ENCODE peak calls at places on chromosome 3, in seven cellular contexts. Z is mucosa of descending colon, R is cardiac muscle cell, X is uterus, I is fibroblast of the aortic adventitia, T is astrocyte, A is IMR-90. D is an unnamed sample.

GRCh38 chr3:27596334-27596841 is 112.2 kb upstream of the SLC4A7 start:
- DNase-seq in T (peak), R (peak), I (peak), A (peak), Z (peak), X (no peak), D (peak)

GRCh38 chr3:179018808-179019207 is 52.8 kb downstream of the ZMAT3 start:
- DNase-seq in X (no peak), R (no peak), A (no peak), I (no peak), Z (no peak), T (no peak), D (no peak)

GRCh38 chr3:146404451-146404850 is 64.9 kb downstream of the PLSCR2 start:
- DNase-seq in Z (no peak), A (peak), R (no peak), T (peak), X (no peak), I (no peak), D (peak)

GRCh38 chr3:16379838-16380237 is 114.8 kb downstream of the OXNAD1 start:
- DNase-seq in R (no peak), A (no peak), X (no peak), I (no peak), Z (no peak), T (no peak), D (no peak)

GRCh38 chr3:56878046-56878445 is 76.3 kb upstream of the ARHGEF3 start:
- DNase-seq in I (peak), X (no peak), Z (no peak), A (peak), T (peak), R (peak), D (no peak)

GRCh38 chr3:14235896-14236295 is 57.3 kb downstream of the LSM3 start:
- DNase-seq in X (no peak), I (no peak), A (no peak), T (no peak), R (no peak), Z (no peak), D (peak)

GRCh38 chr3:77102916-77103769 is 63.2 kb downstream of the ROBO2 start:
- DNase-seq in I (no peak), X (no peak), R (no peak), Z (no peak), A (peak), T (peak), D (no peak)

GRCh38 chr3:182609575-182610156 is 183.6 kb upstream of the ATP11B start:
- DNase-seq in Z (peak), R (no peak), X (no peak), A (no peak), I (no peak), T (no peak), D (no peak)

GRCh38 chr3:192892981-192893827 is 24.5 kb downstream of the MB21D2 start:
- DNase-seq in I (peak), T (peak), Z (peak), A (peak), R (peak), X (no peak), D (peak)

GRCh38 chr3:192943384-192943783 is 25.7 kb upstream of the MB21D2 start:
- DNase-seq in A (no peak), R (peak), I (peak), T (no peak), X (no peak), Z (no peak), D (peak)

GRCh38 chr3:59499954-59500353 is 450.1 kb upstream of the CFAP20DC start:
- DNase-seq in Z (no peak), X (no peak), R (no peak), T (no peak), A (no peak), I (no peak), D (no peak)

GRCh38 chr3:151925419-151925818 is 52.0 kb downstream of the SUCNR1 start:
- DNase-seq in X (no peak), Z (no peak), T (peak), R (no peak), A (no peak), I (no peak), D (no peak)

GRCh38 chr3:106086636-106087035 is 217.8 kb upstream of the CBLB start:
- DNase-seq in Z (no peak), T (no peak), X (no peak), I (no peak), R (no peak), A (no peak), D (no peak)

GRCh38 chr3:70615286-70615685 is 302.8 kb upstream of the MDFIC2 start:
- DNase-seq in T (no peak), I (no peak), A (no peak), X (no peak), Z (no peak), R (no peak), D (no peak)

GRCh38 chr3:112718516-112718915 is 77.6 kb upstream of the CCDC80 start:
- DNase-seq in A (no peak), T (no peak), Z (no peak), I (no peak), X (no peak), R (no peak), D (no peak)

GRCh38 chr3:122938756-122939425 is 88.7 kb downstream of the SEMA5B start:
- DNase-seq in R (no peak), A (no peak), I (no peak), T (no peak), X (no peak), Z (peak), D (no peak)

GRCh38 chr3:56557815-56558170 is 818 bp downstream of the CCDC66 start:
- DNase-seq in A (no peak), Z (no peak), I (no peak), T (peak), X (no peak), R (no peak), D (no peak)

GRCh38 chr3:186849392-186849975 is 7.0 kb downstream of the ADIPOQ start:
- DNase-seq in I (peak), R (peak), Z (no peak), A (peak), T (peak), X (no peak), D (no peak)

GRCh38 chr3:177299250-177299649 is 102.0 kb upstream of the TBL1XR1 start:
- DNase-seq in A (no peak), T (no peak), Z (no peak), X (no peak), I (no peak), R (no peak), D (no peak)

GRCh38 chr3:134093906-134094305 is 64.2 kb upstream of the SLCO2A1 start:
- DNase-seq in Z (no peak), A (peak), X (no peak), R (no peak), I (no peak), T (peak), D (peak)

GRCh38 chr3:111956449-111956848 is 22.4 kb upstream of the ABHD10 start:
- DNase-seq in R (no peak), X (no peak), Z (no peak), I (no peak), T (no peak), A (no peak), D (no peak)

GRCh38 chr3:55500555-55501340 is 13.6 kb upstream of the WNT5A start:
- DNase-seq in X (no peak), A (peak), I (no peak), R (peak), T (peak), Z (no peak), D (no peak)

GRCh38 chr3:9316881-9317341 is 45.9 kb upstream of the THUMPD3 start:
- DNase-seq in R (peak), Z (peak), A (peak), T (peak), X (peak), I (peak), D (peak)

GRCh38 chr3:147422226-147422933 is 13.2 kb downstream of the ZIC1 start:
- DNase-seq in R (no peak), I (no peak), X (no peak), T (no peak), A (no peak), Z (no peak), D (no peak)
- H3K4me3 ChIP-seq in R (no peak), I (no peak), X (no peak), T (peak), A (no peak), Z (no peak), D (no peak)

GRCh38 chr3:118863731-118864322 is 170.8 kb downstream of the IGSF11 start:
- DNase-seq in X (no peak), A (no peak), I (no peak), R (no peak), Z (no peak), T (no peak), D (peak)
- TF ChIP-seq CTCF in X (no peak), A (no peak), I (no peak), R (no peak), Z (no peak), T (no peak), D (no peak)

GRCh38 chr3:196641278-196642058 is 2.0 kb downstream of the NRROS start:
- DNase-seq in I (no peak), X (no peak), R (no peak), Z (no peak), T (no peak), A (no peak), D (no peak)
- H3K4me3 ChIP-seq in I (no peak), X (no peak), R (no peak), Z (no peak), T (no peak), A (no peak), D (no peak)

GRCh38 chr3:45638299-45639043 is 43.9 kb downstream of the LIMD1 start:
- DNase-seq in I (no peak), A (no peak), T (peak), X (no peak), R (no peak), Z (no peak), D (no peak)

GRCh38 chr3:45635475-45636256 is 41.1 kb downstream of the LIMD1 start:
- DNase-seq in T (peak), I (peak), X (no peak), A (peak), Z (no peak), R (peak), D (peak)

GRCh38 chr3:45640724-45641361 is 46.3 kb downstream of the LIMD1 start:
- DNase-seq in Z (no peak), X (no peak), I (no peak), T (no peak), R (no peak), A (no peak), D (no peak)

GRCh38 chr3:45640091-45640507 is 45.5 kb downstream of the LIMD1 start:
- DNase-seq in R (no peak), Z (no peak), A (no peak), X (no peak), I (no peak), T (no peak), D (no peak)

GRCh38 chr3:45639044-45639392 is 44.5 kb downstream of the LIMD1 start:
- DNase-seq in R (no peak), T (no peak), I (no peak), X (no peak), Z (no peak), A (no peak), D (no peak)
- TF ChIP-seq CTCF in R (no peak), T (no peak), I (no peak), X (no peak), Z (no peak), A (no peak), D (no peak)

DNA sequence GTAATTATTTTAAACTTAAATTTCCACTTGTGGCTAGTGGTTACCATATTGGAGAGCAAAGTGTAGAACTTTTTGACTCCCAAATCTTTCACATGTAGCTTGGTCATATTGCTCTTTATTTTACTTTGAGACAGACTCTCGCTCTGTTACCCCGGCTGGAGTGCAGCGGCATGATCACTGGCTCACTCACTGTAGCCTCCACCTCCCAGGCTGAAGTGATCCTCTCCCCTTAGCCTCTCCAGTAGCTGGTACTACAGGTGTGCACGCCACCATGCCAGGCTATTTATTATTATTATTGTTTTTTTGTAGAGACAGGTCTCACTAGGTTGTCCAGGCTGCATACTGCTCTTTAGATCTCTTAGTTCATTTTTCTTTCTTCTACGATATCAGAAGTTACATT is 3.9 kb downstream of the FNDC3B start:
- DNase-seq in T (no peak), I (no peak), A (no peak), Z (no peak), X (no peak), R (no peak), D (no peak)
- H3K4me3 ChIP-seq in T (no peak), I (peak), A (no peak), Z (no peak), X (peak), R (no peak), D (peak)

DNA sequence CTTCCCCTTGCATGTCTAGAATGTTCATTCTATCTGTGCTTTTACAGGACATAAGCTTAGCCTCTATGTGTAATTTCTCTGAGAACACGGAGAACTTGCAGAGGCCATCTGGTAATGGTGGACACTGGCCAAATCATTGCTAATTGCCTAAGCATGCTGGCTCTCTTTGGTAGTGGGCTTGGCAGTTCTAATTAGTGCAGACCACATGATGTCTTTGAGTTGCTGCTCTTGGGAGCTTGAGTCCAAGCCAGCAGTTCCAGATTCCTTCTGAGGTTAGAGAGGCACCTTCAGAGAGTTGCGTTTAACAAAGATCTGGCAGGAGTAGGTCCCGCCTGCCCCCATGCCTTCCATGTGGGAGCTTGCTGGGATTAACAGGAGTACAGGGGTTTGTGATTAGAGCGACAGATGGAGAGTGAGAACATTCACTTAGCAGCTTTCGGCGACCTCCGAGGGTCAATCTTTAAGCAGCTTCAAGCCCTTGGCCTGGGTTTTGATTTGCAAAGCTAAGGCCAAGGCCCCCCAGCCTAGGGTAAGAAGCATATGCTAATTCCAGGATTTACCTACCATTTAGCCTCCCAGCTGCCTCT is 448.9 kb upstream of the LMCD1 start:
- DNase-seq in Z (peak), R (peak), X (no peak), A (no peak), I (no peak), T (peak), D (peak)
- TF ChIP-seq CTCF in Z (no peak), R (no peak), X (no peak), A (no peak), I (no peak), T (no peak), D (no peak)

DNA sequence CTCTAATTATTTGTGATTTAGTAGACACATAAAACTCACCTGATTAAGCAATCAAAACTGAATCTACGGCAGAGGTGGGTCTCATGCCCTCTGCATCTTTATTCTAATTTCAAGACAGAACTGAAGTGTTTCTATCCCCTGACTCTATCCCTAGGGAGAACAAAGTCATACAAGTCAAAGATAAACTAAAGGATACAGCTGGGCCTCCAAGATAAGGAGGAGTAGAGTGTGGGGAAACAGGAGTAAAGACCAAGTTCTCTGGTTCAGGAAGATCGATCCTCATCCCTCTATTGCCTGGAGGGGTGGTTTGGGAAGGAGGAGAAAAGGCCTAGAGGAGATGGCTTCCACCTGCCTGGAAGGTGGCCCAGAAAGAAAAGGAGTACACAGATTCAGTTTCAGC is 58.7 kb upstream of the BBX start:
- DNase-seq in R (no peak), I (no peak), A (no peak), X (no peak), T (no peak), Z (no peak), D (no peak)
- H3K4me3 ChIP-seq in R (no peak), I (no peak), A (no peak), X (no peak), T (no peak), Z (no peak), D (no peak)

GRCh38 chr3:194584866-194585265 is 48.4 kb downstream of the TMEM44 start:
- DNase-seq in A (peak), Z (no peak), X (no peak), T (peak), I (peak), R (peak), D (peak)

GRCh38 chr3:194584435-194584776 is 48.8 kb downstream of the TMEM44 start:
- DNase-seq in X (no peak), A (no peak), Z (no peak), T (no peak), R (no peak), I (no peak), D (peak)

GRCh38 chr3:194585880-194586281 is 47.3 kb downstream of the TMEM44 start:
- DNase-seq in T (no peak), R (no peak), Z (no peak), X (no peak), I (no peak), A (no peak), D (no peak)

GRCh38 chr3:194579091-194579606 is 54.1 kb downstream of the TMEM44 start:
- DNase-seq in X (no peak), T (peak), Z (no peak), I (peak), R (peak), A (no peak), D (no peak)

DNA sequence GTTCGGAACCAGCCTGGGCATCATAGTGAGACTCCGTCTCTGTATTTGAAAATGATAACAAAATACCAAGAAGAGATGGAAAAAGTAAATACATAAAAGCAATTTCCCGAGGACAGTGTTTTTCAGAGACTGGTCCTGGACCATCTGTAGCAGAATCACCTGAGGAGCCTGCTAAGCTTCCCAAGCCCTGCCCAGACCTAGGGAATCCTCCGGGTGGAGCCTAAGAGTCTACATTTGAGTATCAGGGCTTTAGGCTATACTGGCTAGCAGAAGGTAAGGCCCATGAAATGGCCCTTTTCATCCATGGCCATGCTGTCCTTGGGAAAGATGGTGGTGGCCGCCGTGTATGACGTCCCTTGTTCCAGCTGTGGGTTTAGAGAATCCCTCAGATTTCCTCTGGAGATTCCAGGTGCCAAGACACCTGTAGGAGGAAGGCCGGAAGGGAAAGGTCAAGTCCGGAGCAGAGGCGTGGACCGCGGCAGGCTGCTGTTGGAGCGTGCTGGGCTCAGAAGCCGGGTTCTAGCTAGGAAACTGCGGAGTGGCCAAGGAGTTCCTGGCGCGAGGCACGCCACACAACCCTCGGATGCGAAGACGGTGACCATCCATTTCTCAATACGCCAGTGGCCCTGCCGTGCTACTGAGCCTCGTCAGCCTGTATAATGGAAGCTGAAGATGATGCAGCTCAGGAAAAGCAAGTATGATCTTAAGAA is 50.9 kb downstream of the TMEM44 start:
- DNase-seq in X (no peak), A (no peak), T (no peak), Z (no peak), I (no peak), R (no peak), D (no peak)
- TF ChIP-seq CTCF in X (no peak), A (no peak), T (no peak), Z (no peak), I (no peak), R (no peak), D (no peak)

GRCh38 chr3:2659896-2660295 is 450.3 kb downstream of the IL5RA start:
- DNase-seq in I (peak), Z (no peak), A (peak), T (peak), X (no peak), R (no peak), D (no peak)

GRCh38 chr3:2657408-2657807 is 452.8 kb downstream of the IL5RA start:
- DNase-seq in R (peak), Z (no peak), A (peak), X (no peak), T (peak), I (peak), D (no peak)

GRCh38 chr3:2655229-2655701 is 454.9 kb downstream of the IL5RA start:
- DNase-seq in R (no peak), A (peak), X (no peak), Z (no peak), T (no peak), I (peak), D (no peak)

GRCh38 chr3:2656806-2657205 is 453.4 kb downstream of the IL5RA start:
- DNase-seq in A (peak), X (no peak), T (no peak), Z (no peak), R (peak), I (peak), D (no peak)

GRCh38 chr3:2657971-2658370 is 452.2 kb downstream of the IL5RA start:
- DNase-seq in A (no peak), T (no peak), I (no peak), Z (no peak), R (no peak), X (no peak), D (no peak)
- H3K4me3 ChIP-seq in A (no peak), T (no peak), I (no peak), Z (no peak), R (no peak), X (no peak), D (no peak)